ENCODE peak calls at places on chromosome 1, in ten cellular contexts. W is T follicular helper cell; V is activated naive CD4-positive, alpha-beta T cell; H is stimulated activated CD4-positive, alpha-beta T cell treated with anti-CD3 and anti-CD28 coated beads, Interleukin-12 subunit alpha, Interleukin-12 subunit beta, amount 100 ng/mL, for 4 hours; N is breast epithelium; Z is PC-9; C is hypothalamus; S is amygdala; D is activated CD8-positive, alpha-beta memory T cell treated with anti-CD3 and anti-CD28 coated beads, Interleukin-2, amount 10 ng/mL, durations not matched to agents 7 days and 5 days; Q is uterus. O is an unnamed sample.

GRCh38 chr1:99717005-99717404 is 49.4 kb downstream of the FRRS1 start:
- DNase-seq in W (no peak), V (no peak), H (no peak), N (no peak), Z (no peak), C (no peak), S (no peak), D (no peak), Q (no peak), O (no peak)

GRCh38 chr1:32180186-32181060 is 948 bp downstream of the TXLNA start:
- DNase-seq in W (no peak), V (no peak), H (peak), N (no peak), Z (no peak), C (peak), S (peak), D (peak), Q (peak), O (peak)

GRCh38 chr1:30120268-30121000 is 603.0 kb downstream of the MATN1 start:
- DNase-seq in W (no peak), V (no peak), H (no peak), N (no peak), Z (no peak), C (no peak), S (no peak), D (no peak), Q (peak), O (no peak)

GRCh38 chr1:154863702-154864174 is 6.3 kb downstream of the KCNN3 start:
- DNase-seq in W (no peak), V (no peak), H (no peak), N (no peak), Z (no peak), C (no peak), S (no peak), D (peak), Q (no peak), O (no peak)

GRCh38 chr1:32702599-32703478 is at the start of gene SYNC:
- DNase-seq in W (no peak), V (no peak), H (no peak), N (no peak), Z (no peak), C (peak), S (no peak), D (peak), Q (peak), O (peak)

GRCh38 chr1:43267818-43268425 is 1.9 kb upstream of the TMEM125 start:
- DNase-seq in W (no peak), V (no peak), H (no peak), N (peak), Z (no peak), C (no peak), S (no peak), D (peak), Q (no peak), O (no peak)

GRCh38 chr1:5890346-5891106 is 101.7 kb downstream of the NPHP4 start:
- DNase-seq in W (no peak), V (no peak), H (no peak), N (no peak), Z (no peak), C (no peak), S (no peak), D (no peak), Q (no peak), O (no peak)

GRCh38 chr1:27237112-27237511 is 2.7 kb downstream of the WDTC1 start:
- DNase-seq in W (no peak), V (no peak), H (no peak), N (no peak), Z (no peak), C (no peak), S (no peak), D (no peak), Q (no peak), O (no peak)

GRCh38 chr1:34127006-34128000 is 37.7 kb downstream of the CSMD2 start:
- DNase-seq in W (no peak), V (no peak), H (no peak), N (no peak), Z (no peak), C (no peak), S (no peak), D (no peak), Q (no peak), O (no peak)

O was measured in pancreas.